ENCODE peak calls at places on chromosomes 3 and 15, in eight cellular contexts. E is dorsolateral prefrontal cortex, M is choroid plexus epithelial cell, J is A549, C is neural crest cell, O is NB4, F is BJ, R is B cell. X is an unnamed sample.

GRCh38 chr15:101250331-101250730 is 1.5 kb downstream of the CHSY1 start:
- DNase-seq in E (no peak), R (no peak), O (peak; percentile 51), M (peak; percentile 70), J (no peak), C (no peak), F (peak; percentile 34), X (peak; percentile 74)

GRCh38 chr3:23390446-23390845 is 187.3 kb downstream of the UBE2E2 start:
- DNase-seq in M (no peak), R (no peak), J (no peak), C (no peak), F (no peak), E (no peak), O (no peak), X (no peak)

GRCh38 chr3:172616061-172616461 is 92.8 kb upstream of the TNFSF10 start:
- DNase-seq in F (no peak), C (no peak), R (no peak), E (no peak), O (no peak), J (no peak), M (peak; percentile 67), X (no peak)

GRCh38 chr15:43954181-43954621 is 127.4 kb downstream of the WDR76 start:
- DNase-seq in E (peak; percentile 46), J (no peak), C (no peak), O (no peak), M (no peak), F (no peak), R (no peak), X (no peak)

GRCh38 chr15:37931868-37932267 is 2.6 kb upstream of the TMCO5A start:
- DNase-seq in J (no peak), C (no peak), F (no peak), R (no peak), E (no peak), O (no peak), M (no peak), X (peak; percentile 2)

GRCh38 chr3:173398111-173398479 is 551 bp downstream of the NLGN1 start:
- DNase-seq in F (no peak), C (no peak), E (no peak), M (peak; percentile 40), R (no peak), J (no peak), O (no peak), X (no peak)

GRCh38 chr3:42025388-42026138 is 63.7 kb upstream of the ULK4 start:
- DNase-seq in R (peak; percentile 65), O (peak; percentile 91), M (peak; percentile 98), F (peak; percentile 96), J (peak; percentile 54), E (peak; percentile 95), C (peak; percentile 50), X (peak; percentile 87)

GRCh38 chr15:51129513-51130197 is 34.9 kb upstream of the TNFAIP8L3 start:
- DNase-seq in O (no peak), E (no peak), C (no peak), R (no peak), J (no peak), F (no peak), M (peak; percentile 53), X (no peak)

GRCh38 chr3:11820540-11821041 is 26.1 kb downstream of the TAMM41 start:
- DNase-seq in F (no peak), C (no peak), O (no peak), M (peak; percentile 73), R (no peak), J (no peak), E (no peak), X (no peak)

GRCh38 chr15:59522988-59523461 is 85.0 kb downstream of the FAM81A start:
- DNase-seq in O (peak; percentile 16), R (peak; percentile 58), C (no peak), M (no peak), J (no peak), F (no peak), E (no peak), X (no peak)

GRCh38 chr15:27582741-27583400 is 516.2 kb downstream of the OCA2 start:
- DNase-seq in R (no peak), O (no peak), J (no peak), E (no peak), F (no peak), C (no peak), M (peak; percentile 53), X (no peak)

GRCh38 chr3:158572766-158573060 is 1.7 kb downstream of the MLF1 start:
- DNase-seq in R (no peak), F (no peak), C (no peak), E (no peak), M (no peak), O (no peak), J (no peak), X (no peak)

GRCh38 chr3:59093521-59093920 is 43.7 kb upstream of the CFAP20DC start:
- DNase-seq in C (no peak), E (no peak), O (no peak), M (no peak), J (no peak), R (no peak), F (no peak), X (no peak)

GRCh38 chr15:29050870-29051269 is 165.1 kb downstream of the APBA2 start:
- DNase-seq in F (peak; percentile 19), R (no peak), M (peak; percentile 76), E (no peak), C (no peak), O (no peak), J (no peak), X (no peak)

GRCh38 chr15:78038585-78039247 is 38.8 kb downstream of the TBC1D2B start:
- DNase-seq in O (no peak), E (no peak), R (no peak), M (no peak), J (no peak), C (no peak), F (no peak), X (no peak)

GRCh38 chr3:61669676-61670299 is 108.4 kb downstream of the PTPRG start:
- DNase-seq in C (no peak), F (no peak), O (no peak), J (no peak), R (no peak), M (no peak), E (no peak), X (no peak)

GRCh38 chr3:64179249-64179648 is 46.0 kb downstream of the PRICKLE2 start:
- DNase-seq in E (no peak), R (no peak), M (no peak), O (no peak), F (no peak), C (no peak), J (no peak), X (no peak)
- TF ChIP-seq CTCF in E (no peak), R (no peak), M (peak; percentile 28), O (no peak), F (no peak), C (no peak), J (no peak), X (no peak)

GRCh38 chr15:73749533-73749932 is 3.6 kb downstream of the INSYN1 start:
- DNase-seq in J (no peak), R (no peak), F (no peak), O (no peak), E (no peak), M (no peak), C (no peak), X (no peak)

GRCh38 chr15:73748731-73749130 is 4.4 kb downstream of the INSYN1 start:
- DNase-seq in C (no peak), M (no peak), O (no peak), R (no peak), E (no peak), F (no peak), J (no peak), X (no peak)

GRCh38 chr15:73750951-73751350 is 2.2 kb downstream of the INSYN1 start:
- DNase-seq in C (no peak), F (no peak), M (no peak), O (no peak), R (no peak), E (no peak), J (no peak), X (no peak)

GRCh38 chr15:73751481-73751880 is 1.7 kb downstream of the INSYN1 start:
- DNase-seq in R (no peak), J (no peak), E (no peak), M (no peak), O (no peak), F (no peak), C (no peak), X (no peak)

DNA sequence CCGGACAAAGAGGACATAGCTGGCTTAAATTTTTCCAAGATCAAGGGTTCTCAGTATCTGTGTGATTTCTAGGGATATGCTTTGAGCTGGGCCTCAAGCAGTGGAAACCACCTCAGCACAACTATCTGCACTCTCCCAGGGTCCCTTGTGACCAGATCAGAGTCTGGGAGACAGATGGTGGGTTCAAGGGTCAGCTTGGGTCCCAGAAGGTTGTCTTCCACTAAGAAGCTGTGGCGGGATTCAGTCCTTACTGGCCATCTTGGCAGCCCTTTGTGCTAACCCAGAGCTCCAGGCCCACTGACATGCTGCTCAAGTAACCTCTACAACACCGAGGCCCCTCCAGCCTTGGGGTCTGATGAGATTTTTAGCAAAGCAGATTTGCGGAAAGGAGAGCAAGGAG is 2.7 kb downstream of the INSYN1 start:
- DNase-seq in M (no peak), F (no peak), O (no peak), J (no peak), R (no peak), E (no peak), C (no peak), X (no peak)
- TF ChIP-seq CTCF in M (no peak), F (no peak), O (no peak), J (no peak), R (no peak), E (no peak), C (no peak), X (no peak)

DNA sequence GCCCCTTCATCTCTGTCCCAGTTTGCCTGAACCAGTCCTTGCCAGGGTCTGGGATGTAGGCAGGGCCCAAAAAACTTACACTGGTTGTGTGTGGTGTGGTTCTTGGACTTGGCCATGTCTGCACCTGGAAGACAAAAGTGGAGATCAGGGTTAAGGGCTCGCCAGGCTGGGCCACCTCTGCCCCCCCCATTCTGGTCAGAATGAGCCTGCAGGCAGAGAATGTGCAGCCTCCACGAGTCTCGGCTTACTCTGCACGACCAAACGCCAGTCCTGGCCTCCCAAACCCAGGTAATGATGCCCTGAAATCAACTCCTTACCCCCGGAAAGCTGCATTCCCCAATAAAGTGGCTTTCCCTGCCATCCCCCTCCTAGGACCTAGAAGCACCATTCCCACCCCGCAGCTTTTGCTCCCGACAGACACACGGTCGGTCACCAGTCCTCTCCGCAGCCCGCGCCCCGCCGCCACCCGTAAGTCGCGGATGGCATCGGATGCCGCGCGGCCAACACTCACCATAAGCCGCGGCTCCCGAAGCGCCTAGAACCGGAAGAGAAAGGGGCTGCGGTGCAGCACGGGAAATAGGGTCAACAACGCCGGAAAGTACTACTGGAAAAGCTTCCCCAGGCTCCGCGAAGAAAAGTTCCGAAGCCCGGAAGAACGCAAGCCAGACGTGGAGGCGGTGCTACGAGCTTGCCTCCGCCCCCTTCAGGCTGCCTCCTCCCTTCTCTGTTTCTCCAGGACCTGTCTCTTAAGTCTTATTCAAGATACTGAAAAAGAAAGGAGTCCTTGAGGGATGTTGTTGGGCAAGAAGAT is at the start of gene RPL29:
- DNase-seq in M (peak; percentile 98), E (peak; percentile 91), C (peak; percentile 85), F (peak; percentile 76), O (peak; percentile 96), J (peak; percentile 88), R (peak; percentile 93), X (peak; percentile 88)
- TF ChIP-seq CTCF in M (peak; percentile 24), E (peak; percentile 61), C (peak; percentile 23), F (no peak), O (no peak), J (no peak), R (no peak), X (peak; percentile 4)

DNA sequence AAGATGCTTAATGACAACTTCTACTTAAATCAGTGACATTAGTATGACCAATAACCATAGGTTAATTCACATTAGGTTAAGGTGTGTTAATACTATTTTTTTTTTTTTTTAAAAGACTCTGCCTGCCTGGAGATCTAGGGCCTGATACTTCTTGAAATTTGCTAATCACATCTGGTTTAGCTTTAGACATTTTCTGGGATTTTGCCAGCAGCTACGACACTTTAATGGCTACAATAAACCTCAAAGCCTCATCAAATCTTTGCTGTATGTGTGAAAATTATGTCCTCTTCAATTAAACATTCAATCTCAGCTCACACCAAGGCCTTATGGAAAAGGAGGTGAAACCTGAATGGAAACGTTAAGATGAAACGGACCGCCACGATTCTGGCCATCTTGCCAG is 167.9 kb downstream of the GREM1 start:
- DNase-seq in O (no peak), J (no peak), C (no peak), R (no peak), F (no peak), E (no peak), M (no peak), X (no peak)
- TF ChIP-seq CTCF in O (no peak), J (no peak), C (no peak), R (no peak), F (no peak), E (no peak), M (no peak), X (no peak)

X was measured in AG09319.